ENCODE peak calls at places on chromosomes 13 and 19, in six cellular contexts. One of them, this sample, is unnamed.

GRCh38 chr13:43303040-43303729 is 279.8 kb downstream of the DNAJC15 start:
- DNase-seq in tibial nerve: no peak
- DNase-seq in heart left ventricle: peak; percentile 72
- DNase-seq in heart right ventricle: peak; percentile 63
- DNase-seq in RWPE1: peak; percentile 6
- DNase-seq in AG04450: no peak
- DNase-seq in this sample: peak; percentile 38

GRCh38 chr13:24605923-24606372 is 74.3 kb upstream of the ATP12A start:
- DNase-seq in tibial nerve: no peak
- DNase-seq in heart left ventricle: no peak
- DNase-seq in heart right ventricle: no peak
- DNase-seq in RWPE1: no peak
- DNase-seq in AG04450: no peak
- DNase-seq in this sample: peak; percentile 71

GRCh38 chr13:97567510-97568243 is 133.7 kb downstream of the RAP2A start:
- DNase-seq in tibial nerve: peak; percentile 10
- DNase-seq in heart left ventricle: no peak
- DNase-seq in heart right ventricle: no peak
- DNase-seq in RWPE1: peak; percentile 59
- DNase-seq in AG04450: no peak
- DNase-seq in this sample: peak; percentile 92

GRCh38 chr13:46529509-46529908 is 23.5 kb upstream of the LRCH1 start:
- DNase-seq in tibial nerve: no peak
- DNase-seq in heart left ventricle: no peak
- DNase-seq in heart right ventricle: no peak
- DNase-seq in RWPE1: no peak
- DNase-seq in AG04450: no peak
- DNase-seq in this sample: no peak

GRCh38 chr13:33918199-33918932 is 100.4 kb downstream of the RFC3 start:
- DNase-seq in tibial nerve: no peak
- DNase-seq in heart left ventricle: no peak
- DNase-seq in heart right ventricle: no peak
- DNase-seq in RWPE1: peak; percentile 38
- DNase-seq in AG04450: no peak
- DNase-seq in this sample: peak; percentile 89

GRCh38 chr13:29993716-29994488 is 143.5 kb upstream of the UBL3 start:
- DNase-seq in tibial nerve: no peak
- DNase-seq in heart left ventricle: no peak
- DNase-seq in heart right ventricle: no peak
- DNase-seq in RWPE1: no peak
- DNase-seq in AG04450: peak; percentile 64
- DNase-seq in this sample: peak; percentile 62

GRCh38 chr19:5302396-5302795 is 38.2 kb downstream of the PTPRS start:
- DNase-seq in tibial nerve: no peak
- DNase-seq in heart left ventricle: no peak
- DNase-seq in heart right ventricle: no peak
- DNase-seq in RWPE1: no peak
- DNase-seq in AG04450: no peak
- DNase-seq in this sample: no peak

GRCh38 chr19:23436944-23437343 is 41.7 kb upstream of the ZNF91 start:
- DNase-seq in tibial nerve: no peak
- DNase-seq in heart left ventricle: no peak
- DNase-seq in heart right ventricle: no peak
- DNase-seq in RWPE1: no peak
- DNase-seq in AG04450: no peak
- DNase-seq in this sample: no peak

GRCh38 chr13:58025821-58026220 is 394.3 kb downstream of the PCDH17 start:
- DNase-seq in tibial nerve: no peak
- DNase-seq in heart left ventricle: no peak
- DNase-seq in heart right ventricle: no peak
- DNase-seq in RWPE1: no peak
- DNase-seq in AG04450: no peak
- DNase-seq in this sample: no peak

GRCh38 chr13:53160211-53160610 is 131.6 kb downstream of the OLFM4 start:
- DNase-seq in tibial nerve: no peak
- DNase-seq in heart left ventricle: no peak
- DNase-seq in heart right ventricle: no peak
- DNase-seq in RWPE1: no peak
- DNase-seq in AG04450: no peak
- DNase-seq in this sample: no peak

GRCh38 chr13:36981156-36981743 is 17.9 kb downstream of the ALG5 start:
- DNase-seq in tibial nerve: no peak
- DNase-seq in heart left ventricle: no peak
- DNase-seq in heart right ventricle: no peak
- DNase-seq in RWPE1: peak; percentile 30
- DNase-seq in AG04450: peak; percentile 36
- DNase-seq in this sample: peak; percentile 57

GRCh38 chr13:107277911-107278310 is 710.0 kb upstream of the ARGLU1 start:
- DNase-seq in tibial nerve: no peak
- DNase-seq in heart left ventricle: no peak
- DNase-seq in heart right ventricle: no peak
- DNase-seq in RWPE1: no peak
- DNase-seq in AG04450: no peak
- DNase-seq in this sample: no peak

GRCh38 chr13:44748439-44748838 is 172.3 kb upstream of the TSC22D1 start:
- DNase-seq in tibial nerve: no peak
- DNase-seq in heart left ventricle: no peak
- DNase-seq in heart right ventricle: no peak
- DNase-seq in RWPE1: no peak
- DNase-seq in AG04450: no peak
- DNase-seq in this sample: no peak

GRCh38 chr13:94632227-94632980 is 30.7 kb downstream of the GPR180 start:
- DNase-seq in tibial nerve: no peak
- DNase-seq in heart left ventricle: no peak
- DNase-seq in heart right ventricle: no peak
- DNase-seq in RWPE1: no peak
- DNase-seq in AG04450: no peak
- DNase-seq in this sample: no peak

GRCh38 chr19:17718988-17719711 is at the start of gene MAP1S:
- DNase-seq in tibial nerve: no peak
- DNase-seq in heart left ventricle: peak; percentile 67
- DNase-seq in heart right ventricle: peak; percentile 51
- DNase-seq in RWPE1: peak; percentile 54
- DNase-seq in AG04450: no peak
- DNase-seq in this sample: peak; percentile 30

DNA sequence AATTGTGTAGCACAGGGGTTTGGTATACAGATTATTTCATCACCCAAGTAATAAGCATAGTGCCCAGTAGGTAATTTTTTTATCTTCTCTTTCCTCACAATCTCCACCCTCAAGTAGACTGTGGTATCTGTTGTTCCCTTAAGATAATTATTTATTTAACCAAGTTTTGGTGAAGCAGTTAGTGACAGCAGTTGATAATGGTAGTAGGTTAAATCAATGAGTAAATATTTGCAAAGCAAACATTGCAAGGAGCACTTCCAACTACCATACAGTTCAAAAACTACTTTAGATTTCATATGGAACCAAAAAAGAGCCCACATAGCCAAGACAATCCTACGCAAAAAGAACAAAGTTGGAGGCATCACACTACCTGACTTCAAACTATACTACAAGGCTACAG is 291.8 kb downstream of the KCTD12 start:
- DNase-seq in tibial nerve: no peak
- DNase-seq in heart left ventricle: no peak
- DNase-seq in heart right ventricle: no peak
- DNase-seq in RWPE1: no peak
- DNase-seq in AG04450: no peak
- DNase-seq in this sample: no peak
- TF ChIP-seq CTCF in tibial nerve: no peak
- TF ChIP-seq CTCF in heart left ventricle: no peak
- TF ChIP-seq CTCF in heart right ventricle: no peak
- TF ChIP-seq CTCF in RWPE1: no peak
- TF ChIP-seq CTCF in AG04450: no peak
- TF ChIP-seq CTCF in this sample: no peak

DNA sequence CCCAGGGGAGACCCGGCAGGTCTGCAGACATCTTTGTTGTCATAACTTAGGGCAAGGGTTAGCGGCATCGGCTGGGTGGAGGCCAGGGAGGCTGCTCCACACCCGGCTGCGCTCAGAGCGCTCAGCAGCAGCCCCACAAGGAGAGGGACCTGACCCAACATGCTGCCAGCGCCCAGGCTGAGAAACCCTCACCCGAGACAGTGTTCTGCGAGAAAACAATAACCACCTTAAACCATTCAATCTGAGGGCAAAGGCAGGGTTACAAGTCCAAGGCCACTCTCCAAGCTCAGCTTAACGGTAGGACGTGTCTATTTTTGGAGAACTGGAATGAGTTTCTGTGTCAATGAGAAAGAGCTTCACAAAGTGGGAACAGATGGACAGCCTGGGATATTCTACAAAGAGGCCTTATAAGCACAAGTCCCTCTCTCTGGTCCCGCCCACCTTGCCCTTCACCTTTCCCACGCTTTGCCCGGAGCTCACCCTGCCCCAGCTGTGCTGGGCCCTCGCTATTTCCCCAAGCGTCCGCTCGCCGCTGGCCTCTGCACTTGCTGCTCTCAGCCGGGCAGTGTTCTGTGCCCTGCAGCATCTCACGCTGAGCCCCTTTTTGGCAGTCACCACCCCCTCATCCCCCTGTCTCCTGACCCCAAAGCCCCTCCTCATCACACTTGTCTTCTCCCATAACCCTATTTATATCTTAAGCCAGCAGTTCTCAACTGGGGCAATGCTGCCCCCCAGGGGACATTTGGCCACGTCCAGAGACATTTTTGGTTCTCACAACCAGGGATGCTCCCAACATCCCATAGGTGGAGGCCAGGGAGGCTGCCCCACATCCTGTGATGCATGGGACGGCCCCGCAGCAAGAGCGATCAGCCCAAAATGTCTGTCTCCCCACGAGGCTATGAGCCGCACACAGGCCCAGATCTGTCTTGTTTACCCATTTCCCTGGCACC is 17.6 kb downstream of the PPP1R12C start:
- DNase-seq in tibial nerve: no peak
- DNase-seq in heart left ventricle: peak; percentile 52
- DNase-seq in heart right ventricle: peak; percentile 66
- DNase-seq in RWPE1: no peak
- DNase-seq in AG04450: no peak
- DNase-seq in this sample: no peak
- TF ChIP-seq CTCF in tibial nerve: no peak
- TF ChIP-seq CTCF in heart left ventricle: peak; percentile 23
- TF ChIP-seq CTCF in heart right ventricle: peak; percentile 29
- TF ChIP-seq CTCF in RWPE1: no peak
- TF ChIP-seq CTCF in AG04450: no peak
- TF ChIP-seq CTCF in this sample: no peak

DNA sequence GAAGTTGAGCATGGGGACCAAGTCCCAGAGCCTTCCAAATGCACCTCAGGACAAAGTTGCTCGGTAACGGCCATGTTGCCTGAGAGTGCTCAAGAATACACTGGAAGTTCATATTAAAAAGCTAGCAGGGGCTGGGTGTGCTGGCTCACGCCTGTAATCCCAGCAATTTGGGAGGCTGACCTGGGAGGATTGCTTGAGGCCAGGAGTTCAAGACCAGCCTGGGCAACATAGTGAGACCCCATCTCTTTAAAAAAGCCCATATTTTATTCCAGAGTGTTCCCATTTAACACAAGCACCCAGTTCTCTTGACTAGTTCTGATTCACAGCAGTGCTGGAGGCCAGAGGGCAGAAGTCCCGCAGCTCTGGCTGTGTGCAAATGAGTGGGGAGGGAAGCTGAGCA is 8.1 kb upstream of the GPI start:
- DNase-seq in tibial nerve: no peak
- DNase-seq in heart left ventricle: no peak
- DNase-seq in heart right ventricle: no peak
- DNase-seq in RWPE1: no peak
- DNase-seq in AG04450: no peak
- DNase-seq in this sample: no peak
- TF ChIP-seq CTCF in tibial nerve: no peak
- TF ChIP-seq CTCF in heart left ventricle: no peak
- TF ChIP-seq CTCF in heart right ventricle: no peak
- TF ChIP-seq CTCF in RWPE1: no peak
- TF ChIP-seq CTCF in AG04450: no peak
- TF ChIP-seq CTCF in this sample: no peak

DNA sequence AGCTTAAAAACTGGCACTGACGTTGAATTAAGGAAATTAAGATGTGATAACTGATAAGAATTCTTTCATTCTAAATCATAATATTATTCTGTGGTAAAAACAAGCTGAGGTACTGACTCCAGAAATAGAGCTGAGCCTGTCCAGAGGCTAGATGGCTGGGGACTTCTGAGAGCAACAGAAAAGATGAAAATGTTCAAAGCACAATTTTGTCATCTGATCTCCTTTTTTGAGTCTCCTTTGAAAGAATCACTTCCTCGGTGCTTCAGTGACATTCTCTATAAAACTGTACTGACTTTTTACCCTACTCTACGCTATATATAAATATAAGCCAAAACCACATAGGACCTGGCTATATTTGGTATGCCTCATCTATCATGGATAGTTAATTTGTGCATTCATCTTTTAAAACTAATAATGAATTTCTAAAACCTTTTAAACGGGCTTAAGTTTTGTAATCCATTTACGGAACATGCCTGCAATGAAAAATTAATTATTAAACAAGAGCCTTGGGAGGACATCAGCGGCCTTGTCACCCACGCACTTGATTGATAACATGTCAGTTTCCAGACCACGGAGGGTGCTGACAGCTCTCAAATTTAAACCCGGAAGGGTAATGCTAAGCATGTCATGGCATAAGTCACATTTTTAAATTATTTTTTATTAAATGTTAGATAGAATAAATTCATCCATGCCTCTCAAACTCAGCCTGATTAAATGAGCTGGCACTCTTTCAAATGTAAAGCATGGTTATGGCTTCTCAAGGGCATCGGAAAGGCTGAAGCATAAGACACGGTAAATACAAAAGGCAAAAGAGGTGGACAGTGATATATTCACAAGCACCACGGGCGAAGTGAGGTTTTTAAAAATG is 235.4 kb downstream of the PCDH9 start:
- DNase-seq in tibial nerve: no peak
- DNase-seq in heart left ventricle: no peak
- DNase-seq in heart right ventricle: no peak
- DNase-seq in RWPE1: no peak
- DNase-seq in AG04450: no peak
- DNase-seq in this sample: no peak
- TF ChIP-seq CTCF in tibial nerve: peak; percentile 0
- TF ChIP-seq CTCF in heart left ventricle: no peak
- TF ChIP-seq CTCF in heart right ventricle: no peak
- TF ChIP-seq CTCF in RWPE1: no peak
- TF ChIP-seq CTCF in AG04450: no peak
- TF ChIP-seq CTCF in this sample: no peak

This sample was measured in epithelial cell of esophagus.